ENCODE peak calls at places on chromosomes 16 and 17, in eight cellular contexts. Z is lower leg skin, L is cardiac fibroblast, R is fibroblast of mammary gland, W is astrocyte of the spinal cord, S is heart right ventricle, M is pancreas, G is A549. P is an unnamed sample.

GRCh38 chr17:66949501-66949900 is 15.0 kb upstream of the CACNG4 start:
- DNase-seq in Z (no peak), L (no peak), R (no peak), W (no peak), S (no peak), M (no peak), G (no peak), P (no peak)

GRCh38 chr16:2239231-2239675 is 3.0 kb downstream of the DNASE1L2 start:
- DNase-seq in Z (no peak), L (no peak), R (peak; percentile 57), W (no peak), S (no peak), M (no peak), G (no peak), P (no peak)

GRCh38 chr16:19884611-19885455 is at the start of gene GPRC5B:
- DNase-seq in Z (peak; percentile 39), L (peak; percentile 66), R (no peak), W (no peak), S (peak; percentile 53), M (peak; percentile 62), G (peak; percentile 39), P (no peak)

GRCh38 chr17:68035131-68035522 is 408 bp upstream of the KPNA2 start:
- DNase-seq in Z (peak; percentile 92), L (no peak), R (no peak), W (no peak), S (peak; percentile 94), M (peak; percentile 95), G (peak; percentile 95), P (peak; percentile 96)

GRCh38 chr17:43772877-43773648 is 5.7 kb downstream of the DUSP3 start:
- DNase-seq in Z (peak; percentile 45), L (peak; percentile 89), R (no peak), W (no peak), S (no peak), M (no peak), G (no peak), P (peak; percentile 82)

GRCh38 chr17:3879181-3879580 is 13.7 kb downstream of the CAMKK1 start:
- DNase-seq in Z (no peak), L (peak; percentile 68), R (peak; percentile 74), W (peak; percentile 76), S (peak; percentile 37), M (no peak), G (no peak), P (no peak)

GRCh38 chr17:74815671-74816370 is 39.7 kb upstream of the NAT9 start:
- DNase-seq in Z (no peak), L (no peak), R (no peak), W (no peak), S (no peak), M (no peak), G (no peak), P (no peak)

GRCh38 chr17:47205419-47205963 is 3.7 kb upstream of the MYL4 start:
- DNase-seq in Z (no peak), L (peak; percentile 71), R (peak; percentile 65), W (peak; percentile 79), S (peak; percentile 54), M (peak; percentile 52), G (no peak), P (peak; percentile 85)

GRCh38 chr16:87648236-87648635 is 45.9 kb downstream of the JPH3 start:
- DNase-seq in Z (no peak), L (no peak), R (no peak), W (no peak), S (no peak), M (no peak), G (no peak), P (no peak)

GRCh38 chr16:82263456-82264159 is 93.6 kb upstream of the MPHOSPH6 start:
- DNase-seq in Z (peak; percentile 21), L (peak; percentile 61), R (peak; percentile 48), W (peak; percentile 44), S (peak; percentile 58), M (peak; percentile 16), G (peak; percentile 51), P (peak; percentile 77)

GRCh38 chr17:80862978-80863377 is 128.7 kb upstream of the CHMP6 start:
- DNase-seq in Z (no peak), L (no peak), R (no peak), W (no peak), S (no peak), M (no peak), G (no peak), P (no peak)

GRCh38 chr17:61795546-61795945 is 67.8 kb downstream of the BRIP1 start:
- DNase-seq in Z (no peak), L (no peak), R (no peak), W (no peak), S (no peak), M (no peak), G (no peak), P (no peak)

GRCh38 chr17:35242805-35243458 is at the start of gene SLFN5:
- DNase-seq in Z (peak; percentile 97), L (peak; percentile 95), R (peak; percentile 87), W (peak; percentile 93), S (peak; percentile 95), M (peak; percentile 93), G (peak; percentile 98), P (peak; percentile 97)

GRCh38 chr16:76389126-76389525 is 111.9 kb downstream of the CNTNAP4 start:
- DNase-seq in Z (no peak), L (no peak), R (peak; percentile 61), W (no peak), S (no peak), M (no peak), G (no peak), P (no peak)

GRCh38 chr17:2372180-2372579 is 28.7 kb downstream of the MNT start:
- DNase-seq in Z (no peak), L (no peak), R (no peak), W (no peak), S (no peak), M (no peak), G (no peak), P (no peak)

GRCh38 chr16:87233928-87234327 is 83.3 kb downstream of the C16orf95 start:
- DNase-seq in Z (no peak), L (peak; percentile 63), R (peak; percentile 58), W (peak; percentile 53), S (no peak), M (no peak), G (no peak), P (no peak)

GRCh38 chr16:74743668-74744299 is 30.8 kb downstream of the FA2H start:
- DNase-seq in Z (peak; percentile 87), L (peak; percentile 23), R (peak; percentile 65), W (peak; percentile 36), S (no peak), M (peak; percentile 97), G (peak; percentile 98), P (no peak)

GRCh38 chr17:59167571-59168001 is 12.0 kb downstream of the PRR11 start:
- DNase-seq in Z (no peak), L (peak; percentile 28), R (peak; percentile 30), W (peak; percentile 27), S (no peak), M (no peak), G (no peak), P (no peak)

GRCh38 chr16:16014329-16015224 is 65.2 kb downstream of the ABCC1 start:
- DNase-seq in Z (no peak), L (peak; percentile 78), R (peak; percentile 61), W (peak; percentile 49), S (peak; percentile 71), M (no peak), G (peak; percentile 87), P (peak; percentile 87)

GRCh38 chr16:57735755-57736418 is at the start of gene KATNB1:
- DNase-seq in Z (no peak), L (no peak), R (peak; percentile 7), W (no peak), S (no peak), M (no peak), G (no peak), P (no peak)

GRCh38 chr17:2990396-2990795 is 73.0 kb downstream of the OR1D5 start:
- DNase-seq in Z (no peak), L (no peak), R (no peak), W (no peak), S (no peak), M (no peak), G (no peak), P (no peak)

GRCh38 chr16:23856345-23856744 is 20.6 kb downstream of the PRKCB start:
- DNase-seq in Z (no peak), L (no peak), R (no peak), W (no peak), S (no peak), M (no peak), G (no peak), P (no peak)
- H3K4me3 ChIP-seq in Z (no peak overlapping the region), L (no peak overlapping the region), R (no peak overlapping the region), W (no peak overlapping the region), S (no peak overlapping the region), M (no peak overlapping the region), G (no peak overlapping the region), P (no peak overlapping the region)

DNA sequence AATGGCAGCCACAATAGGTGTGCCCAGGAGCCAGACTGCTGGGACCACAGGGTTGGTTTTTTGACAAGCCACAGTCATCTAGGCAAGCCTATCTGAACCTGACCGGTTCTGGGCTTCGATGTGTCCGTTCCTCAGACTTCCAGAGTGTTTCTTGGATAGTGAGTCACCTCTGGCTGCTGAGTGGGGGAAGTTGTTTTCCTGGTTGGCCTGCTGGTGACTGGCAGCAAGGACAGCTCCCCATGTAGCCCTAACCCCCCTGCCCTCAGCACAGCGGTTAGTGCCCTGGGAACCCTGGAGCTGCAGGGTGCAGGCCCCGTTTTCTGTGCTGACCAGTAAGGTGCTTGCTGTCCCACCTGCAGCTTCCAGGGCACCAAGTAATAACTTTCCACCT is 65.5 kb downstream of the PLD6 start:
- DNase-seq in Z (no peak), L (peak; percentile 62), R (peak; percentile 73), W (peak; percentile 72), S (no peak), M (no peak), G (peak; percentile 70), P (no peak)
- TF ChIP-seq CTCF in Z (no peak), L (peak; percentile 21), R (peak; percentile 15), W (peak; percentile 25), S (no peak), M (no peak), G (no peak), P (peak; percentile 28)

DNA sequence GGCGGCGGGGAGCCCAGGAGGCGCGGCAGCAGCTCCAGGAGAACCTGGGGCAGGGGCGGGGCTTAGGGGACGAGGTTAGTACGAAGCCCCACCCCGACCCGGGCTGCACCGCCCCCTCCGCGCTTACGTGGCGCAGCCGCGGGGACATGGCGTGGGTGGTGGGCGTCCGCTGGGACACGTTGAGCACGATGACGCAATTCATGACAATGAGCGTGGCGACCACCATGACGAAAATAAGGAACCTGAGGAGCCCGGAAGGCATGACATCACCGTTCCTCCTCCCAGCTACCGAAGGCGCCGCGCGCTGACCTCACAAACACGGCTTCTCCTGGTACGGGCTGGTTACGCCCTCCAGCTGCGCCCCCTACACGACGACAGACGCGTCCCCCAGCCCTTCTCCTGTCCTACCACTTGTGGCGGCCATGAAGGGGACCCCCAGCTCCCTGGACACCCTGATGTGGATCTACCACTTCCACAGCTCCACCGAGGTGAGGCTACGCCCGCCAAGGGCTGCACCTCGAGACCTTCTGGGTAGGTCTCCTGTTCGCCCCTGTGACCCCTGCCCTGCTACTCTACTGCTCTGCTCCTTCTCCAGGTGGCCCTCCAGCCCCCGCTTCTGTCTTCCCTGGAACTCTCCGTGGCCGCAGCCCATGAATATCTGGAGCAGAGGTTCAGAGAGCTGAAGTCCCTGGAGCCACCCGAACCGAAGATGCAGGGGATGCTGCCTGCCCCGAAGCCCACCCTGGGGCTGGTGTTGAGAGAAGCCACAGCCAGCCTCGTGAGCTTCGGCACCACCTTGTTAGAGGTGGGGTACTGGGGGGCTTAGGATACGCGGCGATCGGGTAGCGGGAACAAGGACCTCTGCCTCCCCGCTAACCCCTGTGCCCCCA is at the start of gene C17orf107:
- DNase-seq in Z (peak; percentile 83), L (peak; percentile 88), R (peak; percentile 93), W (peak; percentile 74), S (peak; percentile 83), M (peak; percentile 90), G (no peak), P (peak; percentile 88)
- H3K4me3 ChIP-seq in Z (no peak within 1 kb of the TSS), L (peak within 1 kb of the TSS; percentile 54), R (peak within 1 kb of the TSS; percentile 51), W (peak within 1 kb of the TSS; percentile 36), S (peak within 1 kb of the TSS; percentile 58), M (peak within 1 kb of the TSS; percentile 73), G (no peak within 1 kb of the TSS), P (peak within 1 kb of the TSS; percentile 49)

GRCh38 chr16:27704252-27704651 is 154.3 kb downstream of the KATNIP start:
- DNase-seq in Z (no peak), L (no peak), R (no peak), W (no peak), S (no peak), M (no peak), G (no peak), P (peak; percentile 4)
- TF ChIP-seq CTCF in Z (no peak), L (no peak), R (no peak), W (no peak), S (no peak), M (no peak), G (no peak), P (no peak)